ENCODE peak calls at places on chromosomes 2 and 18, in ten cellular contexts. One of them, this sample, is unnamed.

GRCh38 chr2:110842048-110842447 is 109.7 kb downstream of the ACOXL start:
- DNase-seq in tibial nerve: no peak
- DNase-seq in GM12865: no peak
- DNase-seq in GM06990: no peak
- DNase-seq in hepatocyte: no peak
- DNase-seq in GM23338: no peak
- DNase-seq in cardiac muscle cell: no peak
- DNase-seq in BE2C: no peak
- DNase-seq in astrocyte of the spinal cord: no peak
- DNase-seq in dorsolateral prefrontal cortex: no peak
- DNase-seq in this sample: no peak

GRCh38 chr2:202023198-202023903 is 10.3 kb upstream of the FZD7 start:
- DNase-seq in tibial nerve: no peak
- DNase-seq in GM12865: no peak
- DNase-seq in GM06990: no peak
- DNase-seq in hepatocyte: no peak
- DNase-seq in GM23338: peak; percentile 97
- DNase-seq in cardiac muscle cell: no peak
- DNase-seq in BE2C: no peak
- DNase-seq in astrocyte of the spinal cord: no peak
- DNase-seq in dorsolateral prefrontal cortex: no peak
- DNase-seq in this sample: no peak

GRCh38 chr2:60819155-60819862 is 62.1 kb upstream of the REL start:
- DNase-seq in tibial nerve: no peak
- DNase-seq in GM12865: no peak
- DNase-seq in GM06990: no peak
- DNase-seq in hepatocyte: no peak
- DNase-seq in GM23338: no peak
- DNase-seq in cardiac muscle cell: no peak
- DNase-seq in BE2C: no peak
- DNase-seq in astrocyte of the spinal cord: no peak
- DNase-seq in dorsolateral prefrontal cortex: no peak
- DNase-seq in this sample: no peak

GRCh38 chr2:227884511-227884947 is 13.1 kb downstream of the DAW1 start:
- DNase-seq in tibial nerve: peak; percentile 53
- DNase-seq in GM12865: peak; percentile 82
- DNase-seq in GM06990: peak; percentile 30
- DNase-seq in hepatocyte: peak; percentile 78
- DNase-seq in GM23338: peak; percentile 91
- DNase-seq in cardiac muscle cell: peak; percentile 80
- DNase-seq in BE2C: peak; percentile 80
- DNase-seq in astrocyte of the spinal cord: peak; percentile 63
- DNase-seq in dorsolateral prefrontal cortex: no peak
- DNase-seq in this sample: peak; percentile 79

GRCh38 chr2:84077504-84077903 is 381.6 kb downstream of the SUCLG1 start:
- DNase-seq in tibial nerve: peak; percentile 22
- DNase-seq in GM12865: peak; percentile 24
- DNase-seq in GM06990: no peak
- DNase-seq in hepatocyte: peak; percentile 48
- DNase-seq in GM23338: peak; percentile 71
- DNase-seq in cardiac muscle cell: peak; percentile 2
- DNase-seq in BE2C: peak; percentile 4
- DNase-seq in astrocyte of the spinal cord: no peak
- DNase-seq in dorsolateral prefrontal cortex: no peak
- DNase-seq in this sample: peak; percentile 1

GRCh38 chr18:51191139-51191717 is 6.3 kb downstream of the MEX3C start:
- DNase-seq in tibial nerve: no peak
- DNase-seq in GM12865: peak; percentile 80
- DNase-seq in GM06990: no peak
- DNase-seq in hepatocyte: no peak
- DNase-seq in GM23338: no peak
- DNase-seq in cardiac muscle cell: no peak
- DNase-seq in BE2C: no peak
- DNase-seq in astrocyte of the spinal cord: no peak
- DNase-seq in dorsolateral prefrontal cortex: no peak
- DNase-seq in this sample: no peak

GRCh38 chr2:188345439-188345838 is 53.8 kb downstream of the GULP1 start:
- DNase-seq in tibial nerve: no peak
- DNase-seq in GM12865: no peak
- DNase-seq in GM06990: no peak
- DNase-seq in hepatocyte: no peak
- DNase-seq in GM23338: no peak
- DNase-seq in cardiac muscle cell: no peak
- DNase-seq in BE2C: no peak
- DNase-seq in astrocyte of the spinal cord: peak; percentile 32
- DNase-seq in dorsolateral prefrontal cortex: no peak
- DNase-seq in this sample: no peak

GRCh38 chr2:151651274-151651673 is 83.0 kb downstream of the NEB start:
- DNase-seq in tibial nerve: no peak
- DNase-seq in GM12865: no peak
- DNase-seq in GM06990: no peak
- DNase-seq in hepatocyte: no peak
- DNase-seq in GM23338: no peak
- DNase-seq in cardiac muscle cell: no peak
- DNase-seq in BE2C: no peak
- DNase-seq in astrocyte of the spinal cord: no peak
- DNase-seq in dorsolateral prefrontal cortex: no peak
- DNase-seq in this sample: no peak

GRCh38 chr2:219851801-219852481 is 224.5 kb downstream of the SLC4A3 start:
- DNase-seq in tibial nerve: no peak
- DNase-seq in GM12865: no peak
- DNase-seq in GM06990: no peak
- DNase-seq in hepatocyte: peak; percentile 24
- DNase-seq in GM23338: no peak
- DNase-seq in cardiac muscle cell: peak; percentile 19
- DNase-seq in BE2C: no peak
- DNase-seq in astrocyte of the spinal cord: peak; percentile 3
- DNase-seq in dorsolateral prefrontal cortex: no peak
- DNase-seq in this sample: peak; percentile 8

GRCh38 chr18:36316246-36316645 is 18.7 kb downstream of the FHOD3 start:
- DNase-seq in tibial nerve: no peak
- DNase-seq in GM12865: no peak
- DNase-seq in GM06990: no peak
- DNase-seq in hepatocyte: no peak
- DNase-seq in GM23338: no peak
- DNase-seq in cardiac muscle cell: no peak
- DNase-seq in BE2C: no peak
- DNase-seq in astrocyte of the spinal cord: no peak
- DNase-seq in dorsolateral prefrontal cortex: no peak
- DNase-seq in this sample: no peak

GRCh38 chr2:25044990-25045389 is 3.1 kb downstream of the EFR3B start:
- DNase-seq in tibial nerve: no peak
- DNase-seq in GM12865: peak; percentile 22
- DNase-seq in GM06990: no peak
- DNase-seq in hepatocyte: no peak
- DNase-seq in GM23338: no peak
- DNase-seq in cardiac muscle cell: no peak
- DNase-seq in BE2C: no peak
- DNase-seq in astrocyte of the spinal cord: no peak
- DNase-seq in dorsolateral prefrontal cortex: no peak
- DNase-seq in this sample: no peak

GRCh38 chr2:25044011-25044410 is 2.1 kb downstream of the EFR3B start:
- DNase-seq in tibial nerve: no peak
- DNase-seq in GM12865: no peak
- DNase-seq in GM06990: no peak
- DNase-seq in hepatocyte: no peak
- DNase-seq in GM23338: no peak
- DNase-seq in cardiac muscle cell: no peak
- DNase-seq in BE2C: no peak
- DNase-seq in astrocyte of the spinal cord: no peak
- DNase-seq in dorsolateral prefrontal cortex: no peak
- DNase-seq in this sample: no peak

GRCh38 chr2:25042321-25043240 is 705 bp downstream of the EFR3B start:
- DNase-seq in tibial nerve: no peak
- DNase-seq in GM12865: peak; percentile 13
- DNase-seq in GM06990: peak; percentile 39
- DNase-seq in hepatocyte: peak; percentile 67
- DNase-seq in GM23338: peak; percentile 53
- DNase-seq in cardiac muscle cell: peak; percentile 38
- DNase-seq in BE2C: peak; percentile 54
- DNase-seq in astrocyte of the spinal cord: peak; percentile 31
- DNase-seq in dorsolateral prefrontal cortex: no peak
- DNase-seq in this sample: peak; percentile 23

GRCh38 chr2:25041928-25042320 is at the start of gene EFR3B:
- DNase-seq in tibial nerve: peak; percentile 92
- DNase-seq in GM12865: peak; percentile 94
- DNase-seq in GM06990: peak; percentile 89
- DNase-seq in hepatocyte: peak; percentile 99
- DNase-seq in GM23338: peak; percentile 98
- DNase-seq in cardiac muscle cell: peak; percentile 97
- DNase-seq in BE2C: peak; percentile 99
- DNase-seq in astrocyte of the spinal cord: peak; percentile 92
- DNase-seq in dorsolateral prefrontal cortex: peak; percentile 97
- DNase-seq in this sample: peak; percentile 93

DNA sequence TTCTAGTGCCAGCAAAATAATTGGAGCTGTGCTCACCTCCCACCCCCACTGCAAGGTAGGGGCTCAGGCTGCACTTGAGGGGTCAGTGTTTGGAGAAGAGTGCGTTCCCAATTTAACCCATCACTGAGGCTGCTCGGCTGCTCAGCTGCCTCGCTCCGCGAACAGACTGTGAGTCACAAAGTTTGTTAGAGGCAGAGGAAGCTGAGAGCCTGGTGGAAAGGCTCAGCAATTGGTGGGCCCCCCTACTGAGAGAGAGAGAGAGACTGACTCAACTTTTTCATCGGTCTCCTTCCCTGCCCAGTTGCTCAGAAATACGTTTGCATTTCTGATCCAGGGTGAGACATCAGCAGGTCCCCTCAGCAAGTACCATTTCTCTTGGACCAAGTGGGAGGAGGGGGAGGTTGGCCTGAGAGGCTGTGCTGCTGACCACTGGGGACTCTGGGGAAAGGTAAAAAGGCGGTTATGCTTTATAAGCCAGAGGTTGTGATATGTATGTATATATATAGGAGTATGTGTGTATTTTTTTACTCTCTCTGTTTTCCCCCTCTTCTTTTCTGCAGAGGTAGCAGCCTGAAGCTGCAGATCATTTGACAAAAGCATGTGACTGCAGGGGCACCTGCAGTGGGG is 1.5 kb downstream of the EFR3B start:
- DNase-seq in tibial nerve: no peak
- DNase-seq in GM12865: peak; percentile 21
- DNase-seq in GM06990: no peak
- DNase-seq in hepatocyte: peak; percentile 61
- DNase-seq in GM23338: peak; percentile 55
- DNase-seq in cardiac muscle cell: peak; percentile 69
- DNase-seq in BE2C: peak; percentile 24
- DNase-seq in astrocyte of the spinal cord: peak; percentile 90
- DNase-seq in dorsolateral prefrontal cortex: no peak
- DNase-seq in this sample: peak; percentile 54
- H3K4me3 ChIP-seq in tibial nerve: peak overlapping the region; percentile 92
- H3K4me3 ChIP-seq in GM12865: no peak overlapping the region
- H3K4me3 ChIP-seq in GM06990: peak overlapping the region; percentile 79
- H3K4me3 ChIP-seq in hepatocyte: peak overlapping the region; percentile 86
- H3K4me3 ChIP-seq in GM23338: peak overlapping the region; percentile 89
- H3K4me3 ChIP-seq in cardiac muscle cell: peak overlapping the region; percentile 81
- H3K4me3 ChIP-seq in BE2C: peak overlapping the region; percentile 80
- H3K4me3 ChIP-seq in astrocyte of the spinal cord: peak overlapping the region; percentile 53
- H3K4me3 ChIP-seq in dorsolateral prefrontal cortex: peak overlapping the region; percentile 88
- H3K4me3 ChIP-seq in this sample: peak overlapping the region; percentile 59

GRCh38 chr2:239777219-239777618 is 247.9 kb downstream of the NDUFA10 start:
- DNase-seq in tibial nerve: no peak
- DNase-seq in GM12865: no peak
- DNase-seq in GM06990: no peak
- DNase-seq in hepatocyte: no peak
- DNase-seq in GM23338: no peak
- DNase-seq in cardiac muscle cell: no peak
- DNase-seq in BE2C: no peak
- DNase-seq in astrocyte of the spinal cord: no peak
- DNase-seq in dorsolateral prefrontal cortex: no peak
- DNase-seq in this sample: no peak

GRCh38 chr2:239774933-239775622 is 250.1 kb downstream of the NDUFA10 start:
- DNase-seq in tibial nerve: no peak
- DNase-seq in GM12865: no peak
- DNase-seq in GM06990: no peak
- DNase-seq in hepatocyte: no peak
- DNase-seq in GM23338: no peak
- DNase-seq in cardiac muscle cell: no peak
- DNase-seq in BE2C: no peak
- DNase-seq in astrocyte of the spinal cord: no peak
- DNase-seq in dorsolateral prefrontal cortex: no peak
- DNase-seq in this sample: no peak

GRCh38 chr2:239774142-239774462 is 251.0 kb downstream of the NDUFA10 start:
- DNase-seq in tibial nerve: no peak
- DNase-seq in GM12865: no peak
- DNase-seq in GM06990: no peak
- DNase-seq in hepatocyte: no peak
- DNase-seq in GM23338: no peak
- DNase-seq in cardiac muscle cell: no peak
- DNase-seq in BE2C: no peak
- DNase-seq in astrocyte of the spinal cord: no peak
- DNase-seq in dorsolateral prefrontal cortex: no peak
- DNase-seq in this sample: no peak

GRCh38 chr2:239776441-239777033 is 248.6 kb downstream of the NDUFA10 start:
- DNase-seq in tibial nerve: no peak
- DNase-seq in GM12865: no peak
- DNase-seq in GM06990: no peak
- DNase-seq in hepatocyte: no peak
- DNase-seq in GM23338: no peak
- DNase-seq in cardiac muscle cell: no peak
- DNase-seq in BE2C: no peak
- DNase-seq in astrocyte of the spinal cord: no peak
- DNase-seq in dorsolateral prefrontal cortex: no peak
- DNase-seq in this sample: no peak

GRCh38 chr2:239775623-239776440 is 249.3 kb downstream of the NDUFA10 start:
- DNase-seq in tibial nerve: no peak
- DNase-seq in GM12865: no peak
- DNase-seq in GM06990: no peak
- DNase-seq in hepatocyte: no peak
- DNase-seq in GM23338: no peak
- DNase-seq in cardiac muscle cell: peak; percentile 21
- DNase-seq in BE2C: no peak
- DNase-seq in astrocyte of the spinal cord: no peak
- DNase-seq in dorsolateral prefrontal cortex: no peak
- DNase-seq in this sample: no peak
- TF ChIP-seq CTCF in tibial nerve: no peak
- TF ChIP-seq CTCF in GM12865: no peak
- TF ChIP-seq CTCF in GM06990: no peak
- TF ChIP-seq CTCF in hepatocyte: no peak
- TF ChIP-seq CTCF in GM23338: no peak
- TF ChIP-seq CTCF in cardiac muscle cell: no peak
- TF ChIP-seq CTCF in BE2C: no peak
- TF ChIP-seq CTCF in astrocyte of the spinal cord: no peak
- TF ChIP-seq CTCF in dorsolateral prefrontal cortex: no peak
- TF ChIP-seq CTCF in this sample: no peak

GRCh38 chr18:38768504-38768903 is 1202.9 kb upstream of the CELF4 start:
- DNase-seq in tibial nerve: no peak
- DNase-seq in GM12865: no peak
- DNase-seq in GM06990: no peak
- DNase-seq in hepatocyte: no peak
- DNase-seq in GM23338: no peak
- DNase-seq in cardiac muscle cell: no peak
- DNase-seq in BE2C: no peak
- DNase-seq in astrocyte of the spinal cord: no peak
- DNase-seq in dorsolateral prefrontal cortex: no peak
- DNase-seq in this sample: no peak
- H3K4me3 ChIP-seq in tibial nerve: no peak overlapping the region
- H3K4me3 ChIP-seq in GM12865: no peak overlapping the region
- H3K4me3 ChIP-seq in GM06990: no peak overlapping the region
- H3K4me3 ChIP-seq in hepatocyte: no peak overlapping the region
- H3K4me3 ChIP-seq in GM23338: no peak overlapping the region
- H3K4me3 ChIP-seq in cardiac muscle cell: no peak overlapping the region
- H3K4me3 ChIP-seq in BE2C: no peak overlapping the region
- H3K4me3 ChIP-seq in astrocyte of the spinal cord: no peak overlapping the region
- H3K4me3 ChIP-seq in dorsolateral prefrontal cortex: no peak overlapping the region
- H3K4me3 ChIP-seq in this sample: no peak overlapping the region

GRCh38 chr2:101432411-101433181 is 42.3 kb downstream of the RFX8 start:
- DNase-seq in tibial nerve: no peak
- DNase-seq in GM12865: no peak
- DNase-seq in GM06990: no peak
- DNase-seq in hepatocyte: no peak
- DNase-seq in GM23338: no peak
- DNase-seq in cardiac muscle cell: peak; percentile 23
- DNase-seq in BE2C: no peak
- DNase-seq in astrocyte of the spinal cord: peak; percentile 61
- DNase-seq in dorsolateral prefrontal cortex: no peak
- DNase-seq in this sample: peak; percentile 37
- TF ChIP-seq CTCF in tibial nerve: no peak
- TF ChIP-seq CTCF in GM12865: no peak
- TF ChIP-seq CTCF in GM06990: no peak
- TF ChIP-seq CTCF in hepatocyte: no peak
- TF ChIP-seq CTCF in GM23338: no peak
- TF ChIP-seq CTCF in cardiac muscle cell: no peak
- TF ChIP-seq CTCF in BE2C: no peak
- TF ChIP-seq CTCF in astrocyte of the spinal cord: no peak
- TF ChIP-seq CTCF in dorsolateral prefrontal cortex: no peak
- TF ChIP-seq CTCF in this sample: no peak

This sample was measured in fibroblast of pulmonary artery.